ENCODE peak calls at places on chromosomes 16 and 17, in five cellular contexts. C is Panc1, B is HepG2, H is K562, L is H1. R is an unnamed sample.

GRCh38 chr17:49715717-49716279 is 8.0 kb upstream of the SLC35B1 start:
- DNase-seq in C (no peak), B (no peak), H (no peak), L (no peak), R (no peak)

GRCh38 chr17:77098884-77099545 is 41.8 kb upstream of the SEC14L1 start:
- DNase-seq in C (no peak), B (peak; percentile 57), H (no peak), L (no peak), R (no peak)

GRCh38 chr16:69150146-69150865 is 17.9 kb downstream of the UTP4 start:
- DNase-seq in C (no peak), B (peak; percentile 68), H (peak; percentile 54), L (peak; percentile 57), R (peak; percentile 67)

GRCh38 chr16:54503436-54503835 is 216.8 kb upstream of the IRX3 start:
- DNase-seq in C (no peak), B (no peak), H (no peak), L (no peak), R (no peak)

GRCh38 chr17:10737168-10737622 is 7.4 kb upstream of the TMEM220 start:
- DNase-seq in C (peak; percentile 42), B (peak; percentile 81), H (peak; percentile 35), L (peak; percentile 66), R (peak; percentile 82)

GRCh38 chr17:48317732-48318131 is 112.3 kb downstream of the SKAP1 start:
- DNase-seq in C (no peak), B (no peak), H (no peak), L (no peak), R (no peak)

GRCh38 chr16:57305159-57305811 is 20.8 kb upstream of the PLLP start:
- DNase-seq in C (no peak), B (peak; percentile 65), H (no peak), L (no peak), R (no peak)

GRCh38 chr17:55990332-55991006 is 162.8 kb upstream of the ANKFN1 start:
- DNase-seq in C (no peak), B (no peak), H (no peak), L (peak; percentile 47), R (no peak)

GRCh38 chr16:29158031-29158430 is 173.2 kb downstream of the LAT start:
- DNase-seq in C (no peak), B (no peak), H (no peak), L (no peak), R (peak; percentile 49)

GRCh38 chr17:17712268-17712924 is 31.1 kb downstream of the RAI1 start:
- DNase-seq in C (no peak), B (no peak), H (no peak), L (no peak), R (no peak)

GRCh38 chr16:71357681-71358080 is 842 bp upstream of the CALB2 start:
- DNase-seq in C (no peak), B (no peak), H (no peak), L (peak; percentile 56), R (peak; percentile 32)

GRCh38 chr17:27321372-27321771 is 27.5 kb downstream of the WSB1 start:
- DNase-seq in C (no peak), B (no peak), H (no peak), L (peak; percentile 36), R (no peak)

GRCh38 chr17:29369831-29370735 is 20.1 kb upstream of the TAOK1 start:
- DNase-seq in C (peak; percentile 83), B (peak; percentile 65), H (peak; percentile 63), L (peak; percentile 78), R (peak; percentile 70)

GRCh38 chr17:19939993-19940721 is 37.5 kb downstream of the AKAP10 start:
- DNase-seq in C (no peak), B (no peak), H (no peak), L (no peak), R (no peak)

GRCh38 chr16:24685539-24686432 is 43.7 kb upstream of the TNRC6A start:
- DNase-seq in C (no peak), B (peak; percentile 85), H (no peak), L (peak; percentile 60), R (peak; percentile 78)

GRCh38 chr17:72693956-72694355 is 398.5 kb downstream of the SLC39A11 start:
- DNase-seq in C (no peak), B (no peak), H (no peak), L (no peak), R (no peak)

GRCh38 chr17:67751101-67752074 is 33.7 kb downstream of the NOL11 start:
- DNase-seq in C (no peak), B (no peak), H (no peak), L (peak; percentile 61), R (no peak)

GRCh38 chr16:48526058-48526957 is 83.7 kb downstream of the N4BP1 start:
- DNase-seq in C (peak; percentile 32), B (peak; percentile 85), H (peak; percentile 28), L (no peak), R (no peak)

GRCh38 chr17:81865733-81866439 is 5.3 kb downstream of the ARHGDIA start:
- DNase-seq in C (no peak), B (peak; percentile 68), H (no peak), L (no peak), R (peak; percentile 23)

GRCh38 chr16:48106445-48106844 is 49.3 kb downstream of the ABCC12 start:
- DNase-seq in C (no peak), B (no peak), H (no peak), L (no peak), R (no peak)

GRCh38 chr16:89523680-89524344 is 15.6 kb downstream of the SPG7 start:
- DNase-seq in C (no peak), B (no peak), H (no peak), L (no peak), R (no peak)

GRCh38 chr16:12651765-12652531 is 151.7 kb downstream of the CPPED1 start:
- DNase-seq in C (no peak), B (no peak), H (no peak), L (no peak), R (no peak)

GRCh38 chr16:78257376-78257728 is 157.9 kb downstream of the WWOX start:
- DNase-seq in C (no peak), B (no peak), H (no peak), L (no peak), R (no peak)

GRCh38 chr16:14529010-14529669 is 100.9 kb downstream of the PARN start:
- DNase-seq in C (peak; percentile 87), B (peak; percentile 94), H (peak; percentile 70), L (peak; percentile 69), R (peak; percentile 61)

GRCh38 chr17:29376667-29377268 is 13.4 kb upstream of the TAOK1 start:
- DNase-seq in C (no peak), B (no peak), H (no peak), L (no peak), R (no peak)

GRCh38 chr16:55539049-55539448 is 27.4 kb upstream of the CAPNS2 start:
- DNase-seq in C (no peak), B (no peak), H (no peak), L (no peak), R (no peak)

GRCh38 chr17:63826468-63827001 is 696 bp upstream of the PSMC5 start:
- DNase-seq in C (no peak), B (no peak), H (no peak), L (peak; percentile 66), R (peak; percentile 55)
- TF ChIP-seq SIN3A in C (no peak), B (no peak), H (no peak), L (no peak), R (no peak)

DNA sequence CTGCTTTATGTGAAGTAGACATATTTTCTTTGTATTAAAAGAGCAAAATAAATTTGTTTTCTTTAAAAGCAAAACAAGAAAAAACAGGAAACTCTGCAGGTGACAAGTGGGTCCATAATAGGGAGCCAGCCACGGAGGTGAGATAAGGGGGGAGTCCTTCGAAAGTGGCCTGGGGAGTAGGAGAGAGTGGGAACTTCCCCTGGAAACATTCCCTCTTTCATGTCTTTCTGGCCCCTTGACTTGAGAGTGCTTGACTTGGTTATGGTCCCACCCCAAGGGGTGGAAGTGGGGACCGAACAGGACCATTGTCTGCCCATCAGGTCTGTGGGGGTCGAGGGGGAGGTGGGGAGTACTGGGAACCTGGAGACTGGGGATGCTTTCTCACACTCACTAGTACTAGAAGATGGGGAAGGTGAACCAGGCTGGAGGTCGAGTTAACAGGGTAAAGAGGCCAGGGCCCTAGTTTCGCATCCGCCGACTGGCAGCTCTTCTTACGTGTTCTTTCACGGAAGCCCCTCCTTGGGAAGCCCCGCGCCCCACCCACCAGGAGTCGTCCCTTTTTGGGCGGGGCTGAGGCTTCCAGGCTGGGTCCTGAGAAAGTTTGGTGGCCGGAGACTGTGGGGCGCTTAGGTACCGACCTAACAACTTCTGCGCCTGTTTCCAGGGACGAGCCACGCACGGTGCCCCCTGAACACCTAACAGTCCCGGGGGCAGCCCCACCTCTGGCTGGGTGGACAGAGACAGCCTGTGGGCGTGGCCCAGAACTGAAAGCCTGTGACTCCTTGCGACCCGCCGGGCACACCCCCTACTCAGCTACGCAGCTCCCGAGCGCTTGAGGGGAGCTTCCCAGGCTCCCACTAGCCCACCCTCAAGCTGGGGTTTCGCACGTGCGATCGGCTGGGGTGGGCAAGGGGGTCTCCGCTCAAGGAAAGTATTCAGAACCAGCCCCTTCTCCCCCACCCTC is 790 bp downstream of the TRADD start:
- DNase-seq in C (no peak), B (peak; percentile 48), H (peak; percentile 57), L (peak; percentile 73), R (peak; percentile 61)
- TF ChIP-seq SIN3A in C (no peak), B (no peak), H (peak; percentile 46), L (no peak), R (no peak)

GRCh38 chr16:2149630-2150417 is 1.4 kb downstream of the RAB26 start:
- DNase-seq in C (no peak), B (peak; percentile 42), H (peak; percentile 39), L (peak; percentile 82), R (no peak)
- TF ChIP-seq SIN3A in C (no peak), B (no peak), H (no peak), L (peak; percentile 37), R (no peak)

GRCh38 chr17:30513346-30513745 is 36.1 kb downstream of the GOSR1 start:
- DNase-seq in C (no peak), B (no peak), H (no peak), L (no peak), R (no peak)
- TF ChIP-seq SIN3A in C (no peak), B (no peak), H (no peak), L (no peak), R (no peak)

GRCh38 chr16:27374231-27374793 is 27.7 kb upstream of the IL21R start:
- DNase-seq in C (no peak), B (no peak), H (no peak), L (no peak), R (no peak)

GRCh38 chr16:27369806-27370205 is 32.2 kb upstream of the IL21R start:
- DNase-seq in C (no peak), B (peak; percentile 43), H (no peak), L (no peak), R (no peak)

GRCh38 chr16:27370318-27370717 is 31.7 kb upstream of the IL21R start:
- DNase-seq in C (no peak), B (no peak), H (no peak), L (no peak), R (no peak)

GRCh38 chr16:27374794-27375499 is 27.0 kb upstream of the IL21R start:
- DNase-seq in C (no peak), B (peak; percentile 92), H (peak; percentile 80), L (peak; percentile 93), R (peak; percentile 76)

DNA sequence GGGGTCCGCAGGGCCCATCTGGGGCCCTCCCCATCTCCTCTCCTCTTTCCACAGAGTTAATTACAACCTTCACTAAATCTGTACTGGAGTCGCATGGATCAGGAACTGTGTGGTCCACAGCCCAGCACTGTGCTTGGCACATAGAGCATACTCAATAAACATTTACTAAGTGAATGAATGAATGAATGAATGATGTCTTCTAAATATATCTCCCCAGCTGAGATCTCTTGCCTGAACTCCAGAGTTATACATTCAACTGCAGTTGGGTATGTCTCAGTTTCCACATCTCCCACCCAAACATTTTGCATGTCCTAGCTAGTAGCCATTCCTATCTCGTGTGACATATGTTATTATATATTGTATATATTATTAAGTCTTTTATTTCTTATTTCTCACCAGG is 28.7 kb upstream of the IL21R start:
- DNase-seq in C (no peak), B (no peak), H (no peak), L (no peak), R (no peak)
- TF ChIP-seq SIN3A in C (no peak), B (no peak), H (no peak), L (no peak), R (no peak)